ENCODE peak calls at places on chromosomes 1 and 21, in four cellular contexts. U, D, P and L are unnamed samples.

GRCh38 chr1:84253891-84254290 is 47.6 kb upstream of the SAMD13 start:
- DNase-seq in U (peak; percentile 88), P (peak; percentile 98), D (peak; percentile 82), L (peak; percentile 94)

GRCh38 chr1:172533511-172534116 is 664 bp downstream of the SUCO start:
- DNase-seq in U (peak; percentile 42), D (peak; percentile 26), P (peak; percentile 59), L (peak; percentile 45)

GRCh38 chr1:111290640-111291039 is at the start of gene CHIA:
- DNase-seq in U (peak; percentile 36), D (no peak), P (peak; percentile 65), L (no peak)

GRCh38 chr1:55018395-55018794 is 19.7 kb downstream of the BSND start:
- DNase-seq in P (no peak), D (no peak), U (no peak), L (no peak)

GRCh38 chr1:185701650-185702049 is 32.5 kb upstream of the HMCN1 start:
- DNase-seq in P (peak; percentile 20), D (no peak), U (no peak), L (no peak)

GRCh38 chr1:30268923-30269666 is 454.3 kb downstream of the MATN1 start:
- DNase-seq in D (no peak), U (no peak), P (no peak), L (no peak)

GRCh38 chr1:1040004-1040991 is 20.4 kb downstream of the AGRN start:
- DNase-seq in P (peak; percentile 95), D (peak; percentile 61), U (peak; percentile 84), L (peak; percentile 82)

GRCh38 chr1:202192770-202193613 is 607 bp upstream of the LGR6 start:
- DNase-seq in P (peak; percentile 58), D (peak; percentile 49), U (peak; percentile 65), L (peak; percentile 39)

GRCh38 chr1:244002721-244003120 is 48.4 kb upstream of the ZBTB18 start:
- DNase-seq in P (no peak), U (no peak), D (no peak), L (no peak)

GRCh38 chr1:30277415-30277814 is 446.0 kb downstream of the MATN1 start:
- DNase-seq in U (no peak), D (no peak), P (no peak), L (no peak)

GRCh38 chr21:45543371-45543709 is 1.1 kb upstream of the SLC19A1 start:
- DNase-seq in P (no peak), D (no peak), U (no peak), L (no peak)

GRCh38 chr1:63317007-63317813 is 5.2 kb upstream of the FOXD3 start:
- DNase-seq in D (peak; percentile 46), U (peak; percentile 59), P (peak; percentile 91), L (peak; percentile 42)

GRCh38 chr1:37455516-37455915 is 18.9 kb upstream of the ZC3H12A start:
- DNase-seq in D (no peak), P (no peak), U (no peak), L (no peak)

GRCh38 chr1:205600085-205600484 is 31.7 kb downstream of the ELK4 start:
- DNase-seq in D (peak; percentile 61), U (peak; percentile 78), P (peak; percentile 39), L (peak; percentile 76)

GRCh38 chr1:152394151-152394550 is 19.9 kb downstream of the CRNN start:
- DNase-seq in D (no peak), U (no peak), P (no peak), L (no peak)

GRCh38 chr1:152397474-152397873 is 16.6 kb downstream of the CRNN start:
- DNase-seq in U (no peak), P (peak; percentile 27), D (no peak), L (no peak)

DNA sequence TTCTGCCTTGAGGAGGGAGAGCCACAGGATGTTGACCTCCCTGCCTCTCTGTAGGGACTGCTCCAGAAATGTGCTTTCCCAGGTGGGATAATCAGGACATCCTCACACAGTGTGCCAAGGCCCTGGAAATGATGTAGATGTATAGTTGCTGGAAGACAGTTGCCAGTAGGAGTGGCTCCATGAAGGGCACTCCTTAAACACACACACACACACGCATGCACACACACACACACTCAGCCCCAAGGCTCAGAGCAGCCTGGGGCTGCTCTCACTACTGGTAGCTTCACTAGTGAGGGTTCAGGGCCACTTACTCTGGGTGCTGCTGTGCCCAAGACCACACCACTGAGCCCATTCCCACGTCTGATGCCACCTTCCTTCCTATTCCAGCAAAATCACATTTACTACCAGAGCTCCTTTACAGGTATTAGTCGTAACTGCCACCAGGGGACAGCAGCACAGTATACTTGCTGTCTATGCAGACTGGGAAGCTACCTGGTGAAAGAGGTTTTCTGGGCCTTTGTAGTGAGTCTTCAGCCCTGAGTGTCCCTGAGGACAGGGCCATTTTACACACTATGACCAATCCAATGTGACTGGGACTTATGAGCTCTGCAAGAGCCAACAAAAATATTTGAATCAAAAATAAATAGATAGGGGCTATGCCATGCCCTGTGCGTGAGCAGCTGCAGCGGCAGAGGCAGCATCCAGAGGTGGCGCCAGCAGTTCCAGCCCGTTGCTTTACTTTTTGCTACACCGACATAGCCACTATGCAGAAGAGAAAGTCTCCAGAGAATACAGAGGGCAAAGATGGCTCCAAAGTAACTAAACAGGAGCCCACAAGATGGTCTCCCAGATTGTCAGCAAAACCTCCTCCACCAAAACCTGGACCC is 15.0 kb downstream of the CRNN start:
- DNase-seq in P (peak; percentile 54), U (peak; percentile 20), D (peak; percentile 22), L (no peak)
- TF ChIP-seq CTCF in P (peak; percentile 64), U (peak; percentile 36), D (peak; percentile 41), L (peak; percentile 37)

DNA sequence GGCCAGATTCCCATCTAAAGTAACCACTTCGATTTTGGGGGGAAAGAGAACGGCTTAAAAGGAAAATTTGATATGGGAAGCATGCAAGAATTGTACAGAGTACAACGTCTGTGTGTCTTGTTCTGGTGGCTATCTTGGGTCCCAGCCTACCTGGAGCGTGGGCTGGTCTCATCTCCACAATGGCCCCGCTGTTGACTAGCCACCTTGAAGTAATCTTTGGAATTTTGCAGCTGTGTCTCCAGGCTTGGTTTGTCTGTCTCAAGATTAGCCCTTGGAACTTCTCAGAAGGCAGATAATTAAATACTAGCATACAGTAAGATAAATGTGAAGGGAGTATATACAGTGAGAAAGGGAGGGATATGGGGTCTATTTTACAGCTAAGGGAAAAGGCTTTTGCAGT is 1.3 kb upstream of the CC2D1B start:
- DNase-seq in D (no peak), U (no peak), P (no peak), L (no peak)
- TF ChIP-seq CTCF in D (no peak), U (no peak), P (no peak), L (no peak)

DNA sequence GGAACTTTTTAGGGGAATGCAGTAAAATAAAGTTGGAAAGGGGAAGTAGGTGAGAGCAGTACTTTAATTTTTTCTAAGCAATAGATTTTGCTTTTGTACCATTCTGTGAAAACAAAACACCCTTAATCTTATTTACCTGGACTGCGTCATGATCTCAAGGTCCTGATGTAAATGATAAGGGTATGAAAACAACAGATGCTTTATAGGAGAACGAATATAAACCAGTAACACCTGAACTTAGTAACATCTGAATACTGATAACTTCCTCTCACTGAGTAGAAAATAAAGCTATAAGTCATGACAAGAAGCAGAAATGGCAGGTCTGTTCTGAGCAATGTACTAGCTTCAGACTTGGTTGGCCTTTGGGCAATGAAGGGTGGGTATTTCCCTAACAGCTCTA is 77.7 kb downstream of the GDAP2 start:
- DNase-seq in P (no peak), U (no peak), D (no peak), L (no peak)
- TF ChIP-seq CTCF in P (no peak), U (no peak), D (no peak), L (no peak)

GRCh38 chr1:109716570-109717090 is 4.6 kb downstream of the GSTM5 start:
- DNase-seq in P (no peak), D (peak; percentile 27), U (no peak), L (no peak)

GRCh38 chr1:109717729-109718128 is 5.7 kb downstream of the GSTM5 start:
- DNase-seq in D (no peak), U (no peak), P (no peak), L (no peak)

GRCh38 chr1:109719337-109719837 is 7.3 kb downstream of the GSTM5 start:
- DNase-seq in P (peak; percentile 56), D (peak; percentile 79), U (peak; percentile 30), L (peak; percentile 41)

GRCh38 chr1:109716121-109716520 is 4.1 kb downstream of the GSTM5 start:
- DNase-seq in D (no peak), U (no peak), P (no peak), L (no peak)

DNA sequence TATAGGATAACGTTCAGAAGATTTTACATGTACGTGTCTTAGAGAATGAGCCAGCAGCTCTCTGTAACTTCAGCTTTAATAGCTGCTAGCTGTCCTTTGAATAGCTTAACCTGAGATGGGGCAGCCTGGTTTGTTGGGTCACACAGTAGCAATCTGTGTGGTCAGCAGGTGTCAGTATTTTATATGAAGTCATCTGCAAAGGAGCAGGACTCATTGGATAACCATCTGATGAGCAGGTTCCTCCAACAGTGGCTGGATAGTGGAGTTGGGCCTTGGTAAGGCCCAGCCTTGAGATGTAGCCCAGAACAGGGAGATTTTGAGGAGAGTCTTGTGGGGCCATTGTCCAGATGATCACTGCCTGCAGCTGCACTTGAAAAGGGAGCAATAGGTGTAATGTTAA is 6.4 kb downstream of the GSTM5 start:
- DNase-seq in D (no peak), P (peak; percentile 24), U (no peak), L (no peak)
- TF ChIP-seq CTCF in D (no peak), P (peak; percentile 28), U (no peak), L (no peak)